ENCODE peak calls at places on chromosome 1, in ten cellular contexts. One of them, this sample, is unnamed.

GRCh38 chr1:26016258-26016943 is 5.2 kb upstream of the EXTL1 start:
- DNase-seq in AG08396: no peak
- DNase-seq in amniotic stem cell: no peak
- DNase-seq in OCI-LY7: no peak
- DNase-seq in SW480: no peak
- DNase-seq in breast epithelium: no peak
- DNase-seq in KBM-7: peak
- DNase-seq in CD8-positive, alpha-beta memory T cell: no peak
- DNase-seq in dermis microvascular lymphatic vessel endothelial cell: no peak
- DNase-seq in GM23248: no peak
- DNase-seq in this sample: no peak

GRCh38 chr1:234331511-234331910 is 41.7 kb upstream of the COA6 start:
- DNase-seq in KBM-7: no peak
- DNase-seq in breast epithelium: no peak
- DNase-seq in OCI-LY7: no peak
- DNase-seq in amniotic stem cell: no peak
- DNase-seq in CD8-positive, alpha-beta memory T cell: no peak
- DNase-seq in AG08396: no peak
- DNase-seq in GM23248: peak
- DNase-seq in SW480: no peak
- DNase-seq in dermis microvascular lymphatic vessel endothelial cell: no peak
- DNase-seq in this sample: no peak

GRCh38 chr1:238485062-238485905 is 594.6 kb upstream of the ZP4 start:
- DNase-seq in AG08396: no peak
- DNase-seq in OCI-LY7: no peak
- DNase-seq in KBM-7: no peak
- DNase-seq in dermis microvascular lymphatic vessel endothelial cell: peak
- DNase-seq in SW480: peak
- DNase-seq in CD8-positive, alpha-beta memory T cell: no peak
- DNase-seq in breast epithelium: no peak
- DNase-seq in amniotic stem cell: no peak
- DNase-seq in GM23248: peak
- DNase-seq in this sample: no peak

GRCh38 chr1:228284148-228284495 is 76.3 kb downstream of the OBSCN start:
- DNase-seq in OCI-LY7: no peak
- DNase-seq in GM23248: no peak
- DNase-seq in CD8-positive, alpha-beta memory T cell: no peak
- DNase-seq in KBM-7: no peak
- DNase-seq in SW480: no peak
- DNase-seq in dermis microvascular lymphatic vessel endothelial cell: no peak
- DNase-seq in breast epithelium: no peak
- DNase-seq in amniotic stem cell: no peak
- DNase-seq in AG08396: no peak
- DNase-seq in this sample: no peak

GRCh38 chr1:21926814-21927530 is 10.1 kb downstream of the HSPG2 start:
- DNase-seq in GM23248: peak
- DNase-seq in KBM-7: no peak
- DNase-seq in CD8-positive, alpha-beta memory T cell: no peak
- DNase-seq in OCI-LY7: no peak
- DNase-seq in dermis microvascular lymphatic vessel endothelial cell: no peak
- DNase-seq in amniotic stem cell: peak
- DNase-seq in breast epithelium: no peak
- DNase-seq in SW480: no peak
- DNase-seq in AG08396: peak
- DNase-seq in this sample: no peak

GRCh38 chr1:201119206-201119814 is 7.1 kb upstream of the CACNA1S start:
- DNase-seq in AG08396: peak
- DNase-seq in KBM-7: peak
- DNase-seq in amniotic stem cell: no peak
- DNase-seq in CD8-positive, alpha-beta memory T cell: peak
- DNase-seq in GM23248: peak
- DNase-seq in breast epithelium: no peak
- DNase-seq in OCI-LY7: peak
- DNase-seq in dermis microvascular lymphatic vessel endothelial cell: peak
- DNase-seq in SW480: peak
- DNase-seq in this sample: no peak

GRCh38 chr1:198671136-198671535 is 32.3 kb downstream of the PTPRC start:
- DNase-seq in OCI-LY7: peak
- DNase-seq in GM23248: no peak
- DNase-seq in CD8-positive, alpha-beta memory T cell: no peak
- DNase-seq in breast epithelium: no peak
- DNase-seq in dermis microvascular lymphatic vessel endothelial cell: no peak
- DNase-seq in SW480: no peak
- DNase-seq in amniotic stem cell: no peak
- DNase-seq in KBM-7: peak
- DNase-seq in AG08396: no peak
- DNase-seq in this sample: peak

GRCh38 chr1:10779201-10779600 is 17.2 kb downstream of the CASZ1 start:
- DNase-seq in OCI-LY7: no peak
- DNase-seq in SW480: peak
- DNase-seq in CD8-positive, alpha-beta memory T cell: no peak
- DNase-seq in KBM-7: no peak
- DNase-seq in breast epithelium: peak
- DNase-seq in dermis microvascular lymphatic vessel endothelial cell: no peak
- DNase-seq in amniotic stem cell: no peak
- DNase-seq in GM23248: no peak
- DNase-seq in AG08396: no peak
- DNase-seq in this sample: no peak

GRCh38 chr1:41891403-41891896 is 27.3 kb downstream of the HIVEP3 start:
- DNase-seq in GM23248: peak
- DNase-seq in OCI-LY7: peak
- DNase-seq in CD8-positive, alpha-beta memory T cell: peak
- DNase-seq in breast epithelium: no peak
- DNase-seq in dermis microvascular lymphatic vessel endothelial cell: peak
- DNase-seq in KBM-7: peak
- DNase-seq in SW480: peak
- DNase-seq in AG08396: peak
- DNase-seq in amniotic stem cell: no peak
- DNase-seq in this sample: peak

This sample was measured in naive B cell.